ENCODE peak calls at places on chromosome 22, in eight cellular contexts. I is thyroid gland; N is Karpas-422; D is thoracic aorta; S is GM23338; T is CD8-positive, alpha-beta memory T cell; O is heart right ventricle; Q is fibroblast of lung. B is an unnamed sample.

GRCh38 chr22:20249797-20250354 is 18.2 kb downstream of the RTN4R start:
- DNase-seq in I (peak), N (no peak), D (no peak), S (no peak), T (no peak), O (no peak), Q (peak), B (peak)

GRCh38 chr22:29032584-29032983 is 29.0 kb downstream of the C22orf31 start:
- DNase-seq in I (peak), N (no peak), D (no peak), S (no peak), T (no peak), O (no peak), Q (peak), B (peak)

GRCh38 chr22:46612341-46612903 is 7.8 kb upstream of the GRAMD4 start:
- DNase-seq in I (no peak), N (peak), D (no peak), S (no peak), T (no peak), O (no peak), Q (no peak), B (no peak)

GRCh38 chr22:21849489-21849888 is 18.0 kb downstream of the MAPK1 start:
- DNase-seq in I (no peak), N (no peak), D (no peak), S (no peak), T (no peak), O (no peak), Q (peak), B (no peak)

GRCh38 chr22:20216863-20217499 is 51.1 kb downstream of the RTN4R start:
- DNase-seq in I (no peak), N (no peak), D (no peak), S (no peak), T (no peak), O (no peak), Q (no peak), B (no peak)

GRCh38 chr22:46614070-46614931 is 5.9 kb upstream of the GRAMD4 start:
- DNase-seq in I (no peak), N (peak), D (no peak), S (no peak), T (peak), O (no peak), Q (no peak), B (no peak)

GRCh38 chr22:36409067-36409466 is 21.3 kb upstream of the MYH9 start:
- DNase-seq in I (no peak), N (no peak), D (no peak), S (no peak), T (no peak), O (no peak), Q (no peak), B (no peak)

GRCh38 chr22:26784772-26785171 is 127.4 kb downstream of the MIAT start:
- DNase-seq in I (no peak), N (no peak), D (no peak), S (no peak), T (no peak), O (no peak), Q (no peak), B (no peak)

GRCh38 chr22:47676685-47677084 is 914.2 kb downstream of the TBC1D22A start:
- DNase-seq in I (no peak), N (no peak), D (no peak), S (no peak), T (no peak), O (no peak), Q (no peak), B (no peak)

GRCh38 chr22:47686594-47687363 is 924.3 kb downstream of the TBC1D22A start:
- DNase-seq in I (no peak), N (no peak), D (no peak), S (no peak), T (no peak), O (no peak), Q (no peak), B (no peak)

GRCh38 chr22:47678048-47678447 is 915.6 kb downstream of the TBC1D22A start:
- DNase-seq in I (no peak), N (no peak), D (no peak), S (no peak), T (no peak), O (no peak), Q (no peak), B (no peak)

GRCh38 chr22:47678667-47679287 is 916.3 kb downstream of the TBC1D22A start:
- DNase-seq in I (no peak), N (no peak), D (no peak), S (peak), T (no peak), O (no peak), Q (no peak), B (no peak)

DNA sequence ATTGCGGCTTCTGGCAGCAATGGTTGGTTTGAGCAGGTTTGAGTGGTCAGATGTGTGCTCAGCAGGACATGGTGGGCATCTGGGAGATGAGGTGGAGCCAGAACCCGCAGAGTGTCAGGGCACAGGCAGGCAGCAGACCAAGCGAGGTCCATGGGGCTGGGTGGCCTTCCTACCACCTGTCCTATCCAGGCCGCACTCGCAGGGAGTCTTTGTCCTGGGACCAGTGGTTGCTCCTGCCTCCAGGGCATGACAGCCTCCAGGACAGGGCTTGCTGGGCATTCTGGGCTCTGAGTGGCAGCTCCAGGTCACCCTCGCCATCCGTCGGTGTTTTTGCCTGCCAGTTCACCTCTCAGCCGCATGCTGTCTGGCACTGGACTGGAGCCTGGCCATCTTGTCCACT is 919.3 kb downstream of the TBC1D22A start:
- DNase-seq in I (no peak), N (no peak), D (no peak), S (no peak), T (no peak), O (no peak), Q (no peak), B (no peak)
- H3K4me3 ChIP-seq in I (no peak), N (no peak), D (no peak), S (no peak), T (no peak), O (no peak), Q (no peak), B (no peak)

DNA sequence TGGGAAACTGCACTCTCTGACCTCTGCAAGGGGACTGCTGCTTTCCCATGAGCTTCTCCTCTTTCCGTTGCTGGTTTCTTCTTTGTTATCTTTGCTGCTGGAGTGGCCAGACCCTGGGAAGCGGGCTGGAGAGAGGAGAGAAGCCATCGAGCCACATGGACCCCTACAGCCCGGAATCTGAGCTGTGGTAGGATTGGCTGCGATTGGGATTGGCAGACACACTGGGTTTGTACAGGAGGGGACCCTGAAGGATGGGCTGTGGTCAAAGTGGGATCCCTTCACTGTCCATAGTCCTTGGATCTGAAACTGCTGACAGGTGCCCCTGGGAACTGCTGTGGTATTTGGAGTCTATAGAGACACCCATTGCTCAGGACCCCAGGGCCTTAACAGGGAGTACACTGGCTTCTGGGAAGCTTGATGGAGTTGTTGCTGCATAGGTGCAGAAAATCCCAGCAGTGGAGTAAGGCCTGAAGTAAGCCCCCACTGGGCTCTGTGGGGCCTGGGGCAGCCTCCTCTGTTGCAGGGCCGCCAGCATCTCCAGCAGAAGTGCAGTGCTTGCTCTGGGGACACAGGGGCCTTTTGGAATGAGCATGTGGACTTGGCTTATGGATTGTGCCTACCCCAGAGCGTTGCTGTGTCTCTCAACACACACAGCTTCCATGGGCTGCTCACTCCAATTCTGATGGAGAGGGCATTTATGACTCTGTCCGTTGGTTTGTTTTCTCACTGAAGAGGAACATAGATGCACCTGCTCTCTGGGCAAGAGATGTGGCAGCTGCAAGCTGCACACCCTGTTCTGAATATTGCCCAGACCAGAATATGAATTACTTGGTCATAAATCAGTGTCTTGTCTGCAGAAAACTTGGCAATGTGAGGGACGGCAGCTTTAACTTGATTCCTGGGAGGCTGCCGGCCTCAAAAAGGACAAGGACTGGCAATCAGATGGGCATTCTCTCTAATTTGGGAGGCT is 32.0 kb downstream of the BCR start:
- DNase-seq in I (peak), N (no peak), D (no peak), S (no peak), T (no peak), O (no peak), Q (no peak), B (no peak)
- H3K27ac ChIP-seq in I (peak), N (peak), D (peak), S (peak), T (peak), O (no peak), Q (no peak), B (no peak)

GRCh38 chr22:44024288-44024908 is at the start of gene PARVB:
- DNase-seq in I (peak), N (peak), D (no peak), S (peak), T (no peak), O (peak), Q (no peak), B (no peak)

GRCh38 chr22:44026066-44026629 is 2.0 kb downstream of the PARVB start:
- DNase-seq in I (no peak), N (no peak), D (no peak), S (no peak), T (no peak), O (no peak), Q (no peak), B (no peak)

GRCh38 chr22:44026630-44027511 is 2.8 kb downstream of the PARVB start:
- DNase-seq in I (peak), N (peak), D (peak), S (no peak), T (peak), O (peak), Q (peak), B (peak)

GRCh38 chr22:44023404-44024287 is 456 bp upstream of the PARVB start:
- DNase-seq in I (peak), N (peak), D (no peak), S (peak), T (no peak), O (peak), Q (peak), B (peak)

GRCh38 chr22:44025171-44026065 is 1.3 kb downstream of the PARVB start:
- DNase-seq in I (peak), N (peak), D (no peak), S (peak), T (no peak), O (peak), Q (no peak), B (peak)
- H3K4me3 ChIP-seq in I (no peak), N (peak), D (peak), S (peak), T (peak), O (peak), Q (peak), B (no peak)

GRCh38 chr22:43812890-43813289 is 785 bp upstream of the EFCAB6 start:
- DNase-seq in I (no peak), N (no peak), D (no peak), S (no peak), T (no peak), O (no peak), Q (no peak), B (no peak)
- H3K27ac ChIP-seq in I (no peak), N (no peak), D (no peak), S (no peak), T (peak), O (peak), Q (peak), B (peak)

GRCh38 chr22:17159504-17159951 is 451 bp upstream of the HDHD5 start:
- DNase-seq in I (peak), N (no peak), D (peak), S (peak), T (no peak), O (peak), Q (peak), B (peak)
- H3K4me3 ChIP-seq in I (peak), N (peak), D (peak), S (peak), T (peak), O (peak), Q (peak), B (peak)

GRCh38 chr22:37581534-37581933 is 1.6 kb upstream of the LGALS2 start:
- DNase-seq in I (no peak), N (no peak), D (no peak), S (no peak), T (no peak), O (peak), Q (no peak), B (peak)
- H3K27ac ChIP-seq in I (no peak), N (no peak), D (no peak), S (no peak), T (no peak), O (peak), Q (no peak), B (peak)

DNA sequence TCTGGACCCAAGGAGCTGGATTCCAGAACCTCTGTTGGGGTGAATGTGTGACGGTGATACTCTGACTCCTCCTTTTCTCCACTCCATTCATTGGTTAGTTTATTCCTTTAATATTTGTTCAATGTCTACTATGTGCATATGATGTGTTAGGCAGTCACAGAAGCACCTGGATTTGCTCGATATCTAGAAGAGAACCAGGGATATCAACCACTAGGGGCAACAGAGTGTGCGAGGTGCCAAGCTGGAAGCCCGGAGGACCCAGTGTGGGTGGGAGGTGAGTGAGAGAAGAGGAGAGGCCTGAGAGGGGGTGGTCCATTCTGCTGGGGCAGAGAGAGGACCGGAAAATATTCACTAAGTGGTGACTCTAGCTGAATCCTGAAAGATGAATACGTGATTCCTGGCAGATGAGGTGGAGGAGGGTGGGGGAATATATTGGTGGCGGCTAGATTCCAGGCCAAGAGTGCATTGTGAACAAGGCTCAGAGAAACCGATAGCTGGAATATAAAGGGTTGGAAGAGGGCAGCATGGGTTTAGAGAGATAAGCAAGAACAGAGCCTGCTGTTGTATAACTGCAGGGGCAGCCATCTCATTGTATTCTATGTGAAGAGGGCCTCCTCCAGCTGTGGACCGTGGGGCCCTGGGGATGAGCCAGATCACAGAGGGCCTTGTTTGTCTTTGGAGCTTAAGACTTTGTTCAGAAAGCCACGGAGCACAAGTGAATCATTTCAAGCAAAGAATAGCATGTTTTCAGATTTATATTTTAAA is 6.9 kb upstream of the TIMP3 start:
- DNase-seq in I (no peak), N (peak), D (no peak), S (peak), T (no peak), O (no peak), Q (peak), B (no peak)
- H3K4me3 ChIP-seq in I (no peak), N (no peak), D (no peak), S (no peak), T (no peak), O (no peak), Q (no peak), B (no peak)

DNA sequence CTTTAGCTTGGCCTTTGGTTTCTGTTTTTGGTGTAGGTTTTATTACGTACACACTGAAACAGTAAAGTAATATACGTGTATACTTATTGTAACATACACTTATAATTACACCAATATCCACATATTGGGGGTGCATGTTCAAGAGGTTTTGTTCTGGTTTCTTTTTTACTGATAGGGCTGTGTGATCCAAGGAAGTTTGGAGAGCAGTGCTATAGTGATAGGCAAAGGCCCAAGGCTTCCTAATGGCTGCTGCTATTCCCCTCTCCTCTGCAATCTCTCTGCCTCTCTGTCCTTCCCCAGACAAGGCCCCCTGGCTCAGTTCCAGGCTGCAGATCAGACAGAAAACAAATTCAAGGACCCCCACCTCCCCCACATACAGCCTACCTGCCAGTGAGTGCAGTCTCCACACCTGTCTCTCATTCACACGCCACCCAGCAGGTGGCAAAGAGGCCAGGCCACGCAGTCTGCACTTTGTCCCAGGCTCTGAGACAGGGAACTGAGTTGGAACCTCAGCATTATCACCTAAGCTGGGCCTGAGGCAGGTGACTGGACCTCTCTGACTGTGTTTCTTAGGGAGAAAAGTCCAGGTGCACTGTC is 15.1 kb downstream of the TMEM184B start:
- DNase-seq in I (no peak), N (no peak), D (no peak), S (peak), T (no peak), O (no peak), Q (no peak), B (peak)
- H3K27ac ChIP-seq in I (peak), N (no peak), D (peak), S (peak), T (no peak), O (peak), Q (peak), B (peak)